ENCODE peak calls at places on chromosomes 2 and 18, in five cellular contexts. T is NCI-H1092, G is germinal center, W is HepG2, I is colonic mucosa. Q is an unnamed sample.

GRCh38 chr2:2523395-2524339 is 192.6 kb upstream of the MYT1L start:
- DNase-seq in I (no peak), T (no peak), W (no peak), G (no peak), Q (no peak)

GRCh38 chr2:121321476-121321875 is 36.5 kb upstream of the TFCP2L1 start:
- DNase-seq in W (no peak), I (no peak), G (no peak), T (no peak), Q (no peak)

GRCh38 chr18:13216732-13217465 is 1.7 kb upstream of the LDLRAD4 start:
- DNase-seq in W (no peak), T (peak), I (peak), G (peak), Q (no peak)

GRCh38 chr2:30234180-30234971 is 3.0 kb downstream of the LBH start:
- DNase-seq in W (peak), G (no peak), T (no peak), I (no peak), Q (no peak)

GRCh38 chr2:160375802-160376469 is 117.7 kb downstream of the RBMS1 start:
- DNase-seq in G (peak), I (no peak), T (no peak), W (no peak), Q (no peak)

GRCh38 chr2:229408982-229409381 is 137.9 kb upstream of the PID1 start:
- DNase-seq in T (no peak), G (no peak), W (no peak), I (no peak), Q (no peak)

GRCh38 chr2:39666489-39667141 is 898 bp downstream of the TMEM178A start:
- DNase-seq in I (no peak), T (peak), G (no peak), W (no peak), Q (no peak)

GRCh38 chr2:189348369-189348768 is 92.9 kb upstream of the WDR75 start:
- DNase-seq in G (no peak), W (no peak), I (no peak), T (no peak), Q (no peak)

GRCh38 chr2:4763009-4763408 is 929.2 kb upstream of the SOX11 start:
- DNase-seq in T (peak), G (no peak), I (no peak), W (no peak), Q (no peak)

GRCh38 chr18:69635482-69635881 is 234.8 kb downstream of the DOK6 start:
- DNase-seq in T (no peak), I (no peak), W (no peak), G (no peak), Q (no peak)

GRCh38 chr2:223797811-223798721 is 39.3 kb downstream of the AP1S3 start:
- DNase-seq in I (no peak), W (peak), T (peak), G (peak), Q (no peak)

GRCh38 chr18:76905821-76906220 is 83.5 kb downstream of the ZNF236 start:
- DNase-seq in T (no peak), I (no peak), W (no peak), G (no peak), Q (no peak)

GRCh38 chr2:218798767-218799504 is 17.0 kb downstream of the CYP27A1 start:
- DNase-seq in I (no peak), G (no peak), T (no peak), W (no peak), Q (no peak)

GRCh38 chr2:3545788-3546478 is 12.2 kb downstream of the RNASEH1 start:
- DNase-seq in T (no peak), I (no peak), G (no peak), W (no peak), Q (no peak)

GRCh38 chr2:45909677-45910191 is 258.3 kb downstream of the PRKCE start:
- DNase-seq in G (peak), T (no peak), I (no peak), W (no peak), Q (no peak)

GRCh38 chr2:223465793-223466192 is 136.4 kb downstream of the SCG2 start:
- DNase-seq in T (no peak), I (peak), G (no peak), W (no peak), Q (peak)

GRCh38 chr2:199197448-199197847 is 260.3 kb downstream of the SATB2 start:
- DNase-seq in G (no peak), I (no peak), T (no peak), W (no peak), Q (no peak)

GRCh38 chr18:48787523-48788151 is 163.1 kb downstream of the SMAD7 start:
- DNase-seq in G (no peak), T (no peak), I (no peak), W (no peak), Q (peak)

GRCh38 chr2:122421777-122422176 is 666.3 kb downstream of the TSN start:
- DNase-seq in G (no peak), W (no peak), I (no peak), T (no peak), Q (no peak)

Q was measured in left colon.